ENCODE peak calls at places on chromosomes 5 and 9, in nine cellular contexts. M, I, J, D, V, P, Z, X and R are unnamed samples.

GRCh38 chr5:9209846-9210547 is 335.9 kb downstream of the SEMA5A start:
- DNase-seq in X (no peak), P (no peak), I (peak), J (no peak), M (no peak), V (no peak), Z (no peak), D (no peak), R (no peak)

GRCh38 chr9:93569775-93570174 is 6.6 kb upstream of the PHF2 start:
- DNase-seq in P (no peak), Z (no peak), M (no peak), I (no peak), J (no peak), X (no peak), V (peak), D (no peak), R (no peak)

GRCh38 chr5:7261049-7261448 is 134.9 kb upstream of the ADCY2 start:
- DNase-seq in V (peak), J (no peak), D (no peak), M (peak), I (peak), X (peak), P (no peak), Z (peak), R (no peak)

GRCh38 chr5:165809914-165810313 is 2304.5 kb downstream of the MAT2B start:
- DNase-seq in I (no peak), Z (no peak), D (no peak), V (no peak), X (no peak), P (no peak), J (no peak), M (no peak), R (no peak)

GRCh38 chr5:867300-867699 is 16.5 kb upstream of the ZDHHC11 start:
- DNase-seq in D (no peak), Z (no peak), M (no peak), V (no peak), J (peak), P (no peak), X (no peak), I (no peak), R (peak)

GRCh38 chr9:88804289-88804596 is 187.0 kb upstream of the S1PR3 start:
- DNase-seq in X (no peak), D (no peak), V (no peak), M (no peak), P (no peak), J (no peak), I (no peak), Z (no peak), R (no peak)

GRCh38 chr5:126358525-126358924 is 64.7 kb upstream of the GRAMD2B start:
- DNase-seq in P (no peak), V (no peak), I (peak), X (no peak), Z (no peak), M (peak), J (no peak), D (no peak), R (no peak)

GRCh38 chr9:90965141-90965910 is 163.7 kb downstream of the SYK start:
- DNase-seq in I (no peak), Z (peak), J (no peak), P (peak), M (peak), V (no peak), D (no peak), X (no peak), R (no peak)

GRCh38 chr5:168364151-168364661 is 72.8 kb downstream of the WWC1 start:
- DNase-seq in V (no peak), J (no peak), P (peak), M (no peak), I (peak), Z (no peak), X (no peak), D (no peak), R (no peak)

GRCh38 chr9:38284768-38285080 is 107.8 kb upstream of the ALDH1B1 start:
- DNase-seq in V (no peak), J (no peak), X (no peak), P (no peak), D (no peak), Z (no peak), M (no peak), I (no peak), R (no peak)

GRCh38 chr5:34571380-34572041 is 84.6 kb upstream of the RAI14 start:
- DNase-seq in J (no peak), V (no peak), P (no peak), I (peak), X (no peak), D (no peak), Z (peak), M (peak), R (no peak)

GRCh38 chr5:15499528-15500325 is at the start of gene FBXL7:
- DNase-seq in I (peak), X (no peak), J (peak), P (peak), V (no peak), M (peak), D (peak), Z (peak), R (peak)

GRCh38 chr9:106799146-106799545 is 63.8 kb upstream of the ZNF462 start:
- DNase-seq in I (peak), X (peak), Z (peak), M (peak), V (no peak), J (no peak), D (no peak), P (no peak), R (no peak)

GRCh38 chr9:26669641-26670040 is 223.0 kb downstream of the CAAP1 start:
- DNase-seq in M (no peak), X (no peak), Z (no peak), I (no peak), V (peak), J (no peak), D (no peak), P (no peak), R (no peak)

GRCh38 chr9:16627967-16628366 is 242.5 kb downstream of the BNC2 start:
- DNase-seq in M (peak), Z (peak), D (peak), X (peak), I (peak), P (no peak), V (no peak), J (no peak), R (no peak)

GRCh38 chr9:131395745-131396479 is 2.0 kb downstream of the PRRC2B start:
- DNase-seq in J (no peak), M (peak), X (no peak), Z (no peak), D (no peak), P (no peak), I (no peak), V (peak), R (peak)

GRCh38 chr5:179558912-179559279 is 8.5 kb downstream of the RUFY1 start:
- DNase-seq in I (peak), V (no peak), X (no peak), D (no peak), Z (peak), P (peak), M (peak), J (no peak), R (peak)

GRCh38 chr5:89156226-89156625 is 273.2 kb upstream of the MEF2C start:
- DNase-seq in I (no peak), D (no peak), J (no peak), V (no peak), M (no peak), X (no peak), P (no peak), Z (no peak), R (no peak)

GRCh38 chr9:114487607-114488300 is 17.5 kb downstream of the WHRN start:
- DNase-seq in P (no peak), J (no peak), I (peak), X (peak), M (peak), Z (peak), D (no peak), V (peak), R (peak)

GRCh38 chr9:107248714-107249113 is 34.4 kb upstream of the RAD23B start:
- DNase-seq in M (no peak), V (no peak), X (no peak), D (no peak), P (no peak), Z (no peak), J (no peak), I (no peak), R (no peak)

GRCh38 chr9:5355817-5356216 is 16.1 kb upstream of the RLN1 start:
- DNase-seq in X (no peak), M (no peak), V (no peak), I (no peak), P (no peak), Z (peak), J (no peak), D (no peak), R (no peak)

GRCh38 chr5:82911902-82912301 is 165.3 kb downstream of the TMEM167A start:
- DNase-seq in D (no peak), V (no peak), X (peak), P (no peak), I (no peak), M (no peak), Z (no peak), J (no peak), R (no peak)

GRCh38 chr5:139660105-139660915 is 12.2 kb downstream of the CXXC5 start:
- DNase-seq in D (peak), Z (peak), J (peak), X (no peak), M (no peak), I (peak), P (peak), V (peak), R (peak)

GRCh38 chr5:1204693-1205242 is 3.4 kb downstream of the SLC6A19 start:
- DNase-seq in J (no peak), V (peak), P (no peak), M (peak), X (no peak), D (peak), Z (peak), I (peak), R (peak)

GRCh38 chr5:20536813-20537212 is 548.8 kb upstream of the CDH18 start:
- DNase-seq in M (no peak), D (no peak), Z (no peak), P (no peak), V (no peak), X (no peak), J (no peak), I (no peak), R (no peak)

GRCh38 chr9:124290743-124291554 is 33.2 kb downstream of the NEK6 start:
- DNase-seq in P (no peak), Z (no peak), J (no peak), V (no peak), X (no peak), D (no peak), M (no peak), I (no peak), R (no peak)

GRCh38 chr9:7910426-7911015 is 110.9 kb upstream of the DMAC1 start:
- DNase-seq in D (peak), I (no peak), Z (no peak), X (no peak), V (no peak), P (no peak), J (no peak), M (no peak), R (peak)

GRCh38 chr5:33969572-33970452 is 14.7 kb downstream of the SLC45A2 start:
- DNase-seq in D (no peak), J (no peak), Z (peak), P (no peak), V (peak), X (peak), I (peak), M (peak), R (peak)

GRCh38 chr5:59062986-59063683 is 480.3 kb downstream of the RAB3C start:
- DNase-seq in Z (peak), J (no peak), I (peak), V (no peak), X (no peak), D (no peak), P (no peak), M (peak), R (no peak)

GRCh38 chr9:3647652-3648051 is 121.9 kb upstream of the RFX3 start:
- DNase-seq in M (peak), V (peak), P (no peak), D (no peak), J (no peak), X (no peak), Z (no peak), I (no peak), R (no peak)

GRCh38 chr9:120723547-120723946 is 9.3 kb upstream of the MEGF9 start:
- DNase-seq in M (peak), V (no peak), P (no peak), I (peak), J (no peak), X (no peak), Z (peak), D (no peak), R (no peak)

GRCh38 chr9:94904806-94905205 is 178.3 kb downstream of the AOPEP start:
- DNase-seq in M (no peak), D (no peak), V (no peak), J (no peak), X (no peak), P (no peak), I (no peak), Z (no peak), R (no peak)

GRCh38 chr9:14400658-14400995 is 86.7 kb upstream of the NFIB start:
- DNase-seq in M (peak), D (peak), I (peak), Z (peak), X (peak), J (peak), V (peak), P (no peak), R (peak)

GRCh38 chr9:35258665-35259474 is 97.1 kb downstream of the UNC13B start:
- DNase-seq in M (peak), D (peak), X (peak), V (peak), I (peak), P (peak), Z (peak), J (peak), R (peak)

GRCh38 chr5:176735383-176736265 is 74.7 kb upstream of the UNC5A start:
- DNase-seq in J (no peak), M (no peak), Z (no peak), D (no peak), P (peak), V (no peak), X (no peak), I (no peak), R (no peak)

GRCh38 chr9:133375116-133375723 is 640 bp downstream of the SURF4 start:
- DNase-seq in D (no peak), I (peak), P (no peak), Z (peak), M (peak), J (peak), V (peak), X (no peak), R (peak)

GRCh38 chr9:108040783-108041182 is 551.2 kb upstream of the KLF4 start:
- DNase-seq in P (no peak), I (no peak), V (no peak), X (no peak), Z (no peak), M (peak), D (no peak), J (no peak), R (no peak)

GRCh38 chr5:171975262-171975876 is 31.1 kb downstream of the FBXW11 start:
- DNase-seq in D (no peak), Z (peak), M (peak), X (no peak), J (no peak), I (peak), P (no peak), V (no peak), R (no peak)
- H3K4me3 ChIP-seq in D (no peak), Z (no peak), M (no peak), X (no peak), J (no peak), I (no peak), P (no peak), V (no peak), R (no peak)

DNA sequence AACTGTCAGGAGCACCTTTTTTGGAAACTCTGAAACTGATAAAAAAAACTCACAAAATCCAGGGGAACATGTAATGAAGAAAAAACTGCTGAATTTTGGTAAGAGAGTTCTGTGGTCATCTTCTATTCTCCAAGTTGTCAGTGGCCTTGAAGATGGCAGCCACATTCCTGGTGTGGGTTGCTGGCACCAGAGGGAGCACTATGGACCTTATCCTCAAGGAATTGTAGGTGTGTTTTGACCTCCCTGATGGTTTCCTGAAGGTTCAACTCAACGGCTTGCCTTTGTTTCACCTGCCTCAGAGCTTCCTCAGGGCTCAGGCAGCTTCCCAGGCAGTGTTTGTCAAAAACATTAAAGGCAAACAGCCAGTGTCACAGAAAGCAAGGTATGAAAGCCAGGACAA is 2.2 kb upstream of the SLC38A9 start:
- DNase-seq in J (no peak), Z (no peak), X (no peak), M (no peak), I (no peak), D (no peak), V (no peak), P (no peak), R (peak)
- H3K4me3 ChIP-seq in J (no peak), Z (no peak), X (no peak), M (no peak), I (no peak), D (no peak), V (no peak), P (no peak), R (no peak)

DNA sequence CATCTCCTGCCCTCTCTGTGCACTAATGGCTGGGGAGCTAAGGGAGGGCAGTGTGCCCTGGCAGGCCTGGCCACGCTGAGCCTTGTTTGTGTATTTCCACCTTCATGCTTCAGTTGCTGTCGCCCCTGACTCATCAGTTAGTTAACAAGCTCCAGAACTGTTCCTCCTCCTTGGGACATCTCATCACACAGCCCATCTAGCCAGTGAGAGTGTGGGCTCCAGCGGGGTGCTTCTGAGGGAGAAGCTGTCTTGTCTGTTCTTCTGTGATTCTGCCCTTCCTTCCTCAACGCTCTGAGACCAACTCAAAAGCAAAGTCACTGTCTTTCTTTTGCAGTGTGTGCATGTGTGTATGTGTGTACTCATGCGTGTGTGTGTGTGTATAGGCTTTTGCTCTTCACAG is 58.3 kb upstream of the CPEB4 start:
- DNase-seq in I (peak), D (no peak), X (no peak), P (no peak), M (peak), J (no peak), V (peak), Z (no peak), R (no peak)
- H3K4me3 ChIP-seq in I (no peak), D (no peak), X (no peak), P (no peak), M (no peak), J (no peak), V (peak), Z (no peak), R (no peak)

DNA sequence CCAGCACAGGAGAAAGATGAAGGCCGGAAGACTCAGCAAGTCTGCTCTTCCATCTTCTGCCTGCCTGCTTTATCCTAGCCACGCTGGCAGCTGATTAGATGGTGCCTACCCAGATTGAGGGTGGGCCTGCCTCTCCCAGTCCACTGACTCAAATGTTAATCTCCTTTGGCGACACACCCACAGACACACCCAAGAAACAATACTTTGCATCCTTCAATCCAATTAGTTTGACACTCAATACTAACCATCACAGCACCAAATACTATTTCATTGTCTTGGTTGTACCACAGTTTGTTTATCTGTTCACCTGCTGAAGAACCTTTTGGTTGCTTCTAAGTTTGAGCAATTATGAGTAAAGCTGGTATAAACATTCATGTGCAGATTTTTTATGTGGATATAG is 23.7 kb downstream of the SMIM32 start:
- DNase-seq in Z (no peak), J (no peak), D (no peak), I (no peak), M (no peak), P (no peak), X (no peak), V (no peak), R (no peak)
- H3K4me3 ChIP-seq in Z (no peak), J (no peak), D (no peak), I (no peak), M (no peak), P (no peak), X (no peak), V (no peak), R (no peak)

GRCh38 chr5:152527358-152528048 is 122.4 kb upstream of the NMUR2 start:
- DNase-seq in V (no peak), M (no peak), I (no peak), Z (no peak), P (no peak), X (no peak), D (no peak), J (no peak), R (no peak)
- H3K4me3 ChIP-seq in V (no peak), M (no peak), I (no peak), Z (no peak), P (no peak), X (no peak), D (no peak), J (no peak), R (no peak)

DNA sequence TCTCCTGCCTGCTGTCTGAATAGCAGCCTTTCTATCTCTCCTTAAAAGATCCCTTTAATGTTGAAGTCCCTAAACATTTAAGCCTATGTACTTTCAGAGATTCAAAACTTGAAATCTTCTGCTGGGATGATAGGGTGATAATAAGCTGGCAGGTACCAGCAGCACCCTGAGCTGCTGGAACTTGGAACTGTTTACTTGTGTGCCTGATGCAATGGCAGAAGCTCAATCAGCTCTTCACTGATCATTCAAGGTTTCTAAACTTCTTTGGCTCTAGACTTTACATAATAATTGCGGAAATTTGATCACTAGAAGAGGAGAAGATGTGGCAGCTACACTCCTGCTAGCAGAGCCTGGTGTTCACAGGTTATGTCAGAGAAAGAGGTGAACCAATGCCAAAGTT is 27.6 kb downstream of the MRPS27 start:
- DNase-seq in I (no peak), D (no peak), Z (no peak), J (no peak), P (no peak), X (no peak), M (no peak), V (no peak), R (no peak)
- H3K4me3 ChIP-seq in I (no peak), D (no peak), Z (no peak), J (no peak), P (no peak), X (no peak), M (no peak), V (peak), R (no peak)

DNA sequence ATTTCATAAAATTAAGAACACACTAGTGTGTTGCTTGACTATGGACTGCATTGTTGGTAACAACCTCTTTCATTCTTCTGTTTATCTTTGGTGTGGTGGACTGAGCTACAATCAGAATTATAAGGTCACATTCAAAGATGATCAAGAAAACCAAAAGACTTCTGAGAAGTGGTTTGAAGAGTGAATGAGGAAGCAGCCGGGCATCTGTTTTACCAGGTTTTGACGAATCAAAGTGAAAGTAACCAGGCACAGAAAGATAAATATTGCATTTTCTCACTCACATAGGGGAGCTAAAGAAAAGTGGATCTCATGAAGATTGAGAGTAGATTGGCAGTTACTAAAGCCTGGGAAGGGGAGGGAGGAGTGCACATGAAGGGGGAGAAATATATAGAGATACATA is 589.1 kb downstream of the ZNF608 start:
- DNase-seq in Z (peak), J (no peak), D (no peak), M (peak), P (no peak), X (no peak), I (no peak), V (peak), R (no peak)
- H3K4me3 ChIP-seq in Z (peak), J (no peak), D (no peak), M (no peak), P (no peak), X (peak), I (peak), V (peak), R (no peak)